ENCODE peak calls at places on chromosomes 16 and 17, in five cellular contexts. C is K562, K is T-cell, U is left lung, H is skeletal muscle cell. W is an unnamed sample.

GRCh38 chr17:19238167-19238505 is 970 bp downstream of the EPN2 start:
- DNase-seq in C (no peak), K (no peak), U (peak; percentile 37), H (no peak), W (peak; percentile 52)

GRCh38 chr17:64420143-64420670 is 28.7 kb upstream of the MILR1 start:
- DNase-seq in H (peak; percentile 41), C (peak; percentile 83), U (no peak), K (no peak), W (peak; percentile 60)

GRCh38 chr17:66437466-66438026 is 135.1 kb downstream of the PRKCA start:
- DNase-seq in H (no peak), K (no peak), U (no peak), C (no peak), W (no peak)

GRCh38 chr16:55478827-55479559 is at the start of gene MMP2:
- DNase-seq in H (no peak), U (peak; percentile 76), C (no peak), K (no peak), W (no peak)

GRCh38 chr16:58853830-58854229 is 119.7 kb upstream of the GOT2 start:
- DNase-seq in K (no peak), U (no peak), C (no peak), H (no peak), W (no peak)

GRCh38 chr17:80790021-80790765 is 201.4 kb upstream of the CHMP6 start:
- DNase-seq in U (peak; percentile 21), K (no peak), C (no peak), H (no peak), W (peak; percentile 81)

GRCh38 chr17:67717192-67717623 is 528 bp upstream of the NOL11 start:
- DNase-seq in U (no peak), C (no peak), K (no peak), H (no peak), W (peak; percentile 7)

GRCh38 chr16:88697831-88698693 is 8.1 kb downstream of the RNF166 start:
- DNase-seq in H (no peak), C (peak; percentile 42), K (no peak), U (no peak), W (no peak)

GRCh38 chr17:40903129-40903847 is 18.2 kb upstream of the KRT20 start:
- DNase-seq in H (no peak), C (peak; percentile 32), U (no peak), K (no peak), W (peak; percentile 34)

GRCh38 chr17:27535975-27536374 is 79.7 kb downstream of the KSR1 start:
- DNase-seq in C (no peak), K (no peak), U (no peak), H (no peak), W (no peak)

GRCh38 chr17:17810374-17811248 is 26.2 kb downstream of the SREBF1 start:
- DNase-seq in U (no peak), H (no peak), K (no peak), C (no peak), W (no peak)

W was measured in GM20000.